ENCODE peak calls at places on chromosomes 6 and 20, in six cellular contexts. A is ovary, S is heart left ventricle, Y is A673, Z is tibial artery, C is breast epithelium. D is an unnamed sample.

GRCh38 chr6:150255840-150256239 is 113.0 kb upstream of the IYD start:
- DNase-seq in A (no peak), S (no peak), Y (no peak), Z (no peak), C (no peak), D (no peak)

GRCh38 chr6:170405311-170405975 is 98.9 kb downstream of the FAM120B start:
- DNase-seq in A (no peak), S (no peak), Y (no peak), Z (no peak), C (no peak), D (no peak)

GRCh38 chr6:86045038-86045437 is 402.4 kb upstream of the SYNCRIP start:
- DNase-seq in A (no peak), S (no peak), Y (no peak), Z (no peak), C (no peak), D (no peak)

GRCh38 chr6:33628401-33628964 is 7.4 kb downstream of the ITPR3 start:
- DNase-seq in A (no peak), S (no peak), Y (no peak), Z (peak; percentile 38), C (no peak), D (no peak)

GRCh38 chr6:72622094-72622540 is 253 bp downstream of the KCNQ5 start:
- DNase-seq in A (no peak), S (no peak), Y (peak; percentile 80), Z (peak; percentile 70), C (no peak), D (no peak)

GRCh38 chr6:8082954-8083858 is 19.0 kb upstream of the BLOC1S5 start:
- DNase-seq in A (no peak), S (no peak), Y (peak; percentile 82), Z (no peak), C (no peak), D (no peak)

GRCh38 chr20:58839474-58839874 is 11.2 kb downstream of the GNAS-AS1 start:
- DNase-seq in A (no peak), S (no peak), Y (peak; percentile 45), Z (peak; percentile 54), C (no peak), D (no peak)

GRCh38 chr20:24792641-24793495 is 156.2 kb upstream of the CST7 start:
- DNase-seq in A (no peak), S (no peak), Y (peak; percentile 33), Z (no peak), C (no peak), D (no peak)

DNA sequence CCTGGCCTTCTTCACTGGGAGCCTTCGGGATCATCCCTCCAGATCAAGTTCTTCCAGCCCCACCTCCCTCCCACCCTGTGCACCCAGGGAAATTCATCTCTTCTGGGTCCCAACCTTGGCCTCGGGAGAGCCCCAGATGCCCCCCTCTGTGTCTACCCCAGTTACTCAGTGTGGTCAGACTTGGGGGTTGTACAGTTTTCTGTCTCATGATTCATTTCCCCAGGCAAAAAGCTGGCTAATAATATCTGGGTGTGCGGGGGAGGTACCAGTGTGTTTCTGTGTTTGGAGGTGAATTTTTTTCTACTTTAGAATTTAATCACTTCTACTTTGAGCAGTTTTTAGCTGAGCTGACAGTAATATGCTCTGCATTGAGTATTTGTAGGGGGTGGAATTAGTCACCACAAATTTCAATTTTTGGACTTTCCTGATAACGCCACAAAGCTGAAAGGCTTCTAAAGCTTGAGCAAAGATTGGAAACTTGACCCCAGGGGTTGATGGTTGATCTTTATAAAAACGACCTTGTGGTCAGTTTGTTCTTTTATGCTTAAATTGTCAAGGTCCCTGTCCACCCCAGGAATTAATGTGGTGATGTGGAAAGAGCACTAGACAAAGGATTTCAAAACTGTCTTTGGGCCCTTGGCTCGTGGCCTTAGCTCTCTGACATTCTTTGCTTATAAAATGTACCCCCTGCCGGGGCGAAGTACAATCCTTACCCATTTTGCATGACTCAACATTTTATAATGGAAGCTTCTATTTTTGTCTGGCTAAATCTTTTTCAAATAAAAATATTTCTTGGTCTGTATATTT is 284.7 kb upstream of the TAB2 start:
- DNase-seq in A (peak; percentile 63), S (no peak), Y (peak; percentile 56), Z (no peak), C (no peak), D (no peak)
- TF ChIP-seq CTCF in A (no peak), S (no peak), Y (no peak), Z (no peak), C (no peak), D (no peak)

GRCh38 chr6:44188819-44189218 is 27.9 kb upstream of the MYMX start:
- DNase-seq in A (no peak), S (no peak), Y (no peak), Z (no peak), C (no peak), D (no peak)
- H3K27ac ChIP-seq in A (no peak overlapping the region), S (no peak overlapping the region), Y (no peak overlapping the region), Z (no peak overlapping the region), C (no peak overlapping the region), D (no peak overlapping the region)

DNA sequence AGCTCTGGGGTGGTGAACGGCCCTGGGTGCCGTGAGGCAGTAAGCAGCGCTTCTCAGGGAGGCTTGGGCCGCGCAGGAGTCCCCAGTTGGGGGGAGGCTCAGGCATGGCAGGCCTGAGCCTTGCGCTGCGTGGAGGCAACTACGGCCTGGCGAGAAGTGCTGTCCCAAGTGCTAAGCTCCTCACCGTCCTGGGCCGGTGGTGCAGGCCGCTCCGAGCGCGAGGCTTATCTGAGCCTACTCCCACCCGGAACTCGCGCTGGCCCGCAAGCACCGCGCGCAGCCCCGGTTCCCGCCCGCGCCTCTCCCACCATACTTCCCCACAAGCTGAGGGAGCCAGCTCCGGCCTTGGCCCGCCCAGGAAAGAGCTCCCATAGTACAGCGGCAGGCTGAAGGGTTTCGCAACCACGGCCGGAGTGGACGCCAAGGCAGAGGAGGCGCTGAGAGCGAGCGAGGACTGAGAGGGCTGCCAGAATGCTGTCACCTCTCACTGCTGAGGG is 1.8 kb upstream of the WRNIP1 start:
- DNase-seq in A (peak; percentile 36), S (peak; percentile 55), Y (no peak), Z (no peak), C (no peak), D (no peak)
- H3K4me3 ChIP-seq in A (no peak overlapping the region), S (no peak overlapping the region), Y (peak overlapping the region; percentile 58), Z (no peak overlapping the region), C (no peak overlapping the region), D (no peak overlapping the region)

GRCh38 chr20:38202153-38202981 is 37.3 kb upstream of the TGM2 start:
- DNase-seq in A (no peak), S (no peak), Y (no peak), Z (no peak), C (no peak), D (no peak)

GRCh38 chr20:38208088-38208487 is 43.0 kb upstream of the TGM2 start:
- DNase-seq in A (no peak), S (no peak), Y (no peak), Z (peak; percentile 51), C (no peak), D (no peak)

GRCh38 chr20:38203337-38204003 is 38.4 kb upstream of the TGM2 start:
- DNase-seq in A (no peak), S (no peak), Y (no peak), Z (no peak), C (no peak), D (no peak)

GRCh38 chr20:38202982-38203293 is 37.9 kb upstream of the TGM2 start:
- DNase-seq in A (no peak), S (no peak), Y (no peak), Z (no peak), C (no peak), D (no peak)

GRCh38 chr20:38204936-38205435 is 39.9 kb upstream of the TGM2 start:
- DNase-seq in A (no peak), S (no peak), Y (no peak), Z (no peak), C (no peak), D (no peak)
- TF ChIP-seq CTCF in A (no peak), S (no peak), Y (no peak), Z (no peak), C (no peak), D (no peak)

GRCh38 chr6:37742401-37742760 is 44.7 kb upstream of the MDGA1 start:
- DNase-seq in A (no peak), S (no peak), Y (no peak), Z (no peak), C (no peak), D (no peak)
- H3K27ac ChIP-seq in A (no peak overlapping the region), S (no peak overlapping the region), Y (no peak overlapping the region), Z (no peak overlapping the region), C (no peak overlapping the region), D (no peak overlapping the region)

DNA sequence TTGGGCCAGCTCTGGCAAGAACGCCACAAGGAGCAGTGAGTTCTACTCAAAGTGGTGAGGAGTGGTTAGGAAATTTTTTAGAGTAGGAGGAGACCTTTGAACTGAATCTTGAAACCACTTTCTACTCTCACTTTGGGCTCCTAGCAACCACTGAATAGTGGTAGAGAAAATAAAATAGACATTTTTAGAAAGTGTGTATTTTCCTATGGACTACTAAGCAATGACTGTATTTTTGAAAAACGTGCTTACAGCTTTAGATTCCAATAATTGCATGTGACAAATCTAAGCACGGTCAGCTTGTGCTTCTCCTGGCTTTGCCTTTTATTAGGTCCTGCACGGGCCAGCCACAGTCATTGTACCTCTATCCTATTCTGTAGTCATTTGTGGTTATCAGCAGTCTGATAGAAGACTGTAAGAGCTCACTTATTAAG is 8.7 kb upstream of the IFNGR1 start:
- DNase-seq in A (no peak), S (no peak), Y (no peak), Z (no peak), C (no peak), D (no peak)
- H3K4me3 ChIP-seq in A (no peak overlapping the region), S (no peak overlapping the region), Y (no peak overlapping the region), Z (no peak overlapping the region), C (no peak overlapping the region), D (no peak overlapping the region)

GRCh38 chr20:7161690-7162089 is 394.2 kb downstream of the BMP2 start:
- DNase-seq in A (no peak), S (no peak), Y (peak; percentile 2), Z (no peak), C (no peak), D (no peak)
- TF ChIP-seq CTCF in A (no peak), S (peak; percentile 38), Y (peak; percentile 36), Z (no peak), C (no peak), D (peak; percentile 9)

GRCh38 chr6:43970913-43971775 is 156.1 kb downstream of the MRPL14 start:
- DNase-seq in A (peak; percentile 30), S (peak; percentile 54), Y (no peak), Z (no peak), C (peak; percentile 87), D (no peak)
- H3K27ac ChIP-seq in A (no peak overlapping the region), S (peak overlapping the region; percentile 74), Y (no peak overlapping the region), Z (no peak overlapping the region), C (peak overlapping the region; percentile 79), D (no peak overlapping the region)

DNA sequence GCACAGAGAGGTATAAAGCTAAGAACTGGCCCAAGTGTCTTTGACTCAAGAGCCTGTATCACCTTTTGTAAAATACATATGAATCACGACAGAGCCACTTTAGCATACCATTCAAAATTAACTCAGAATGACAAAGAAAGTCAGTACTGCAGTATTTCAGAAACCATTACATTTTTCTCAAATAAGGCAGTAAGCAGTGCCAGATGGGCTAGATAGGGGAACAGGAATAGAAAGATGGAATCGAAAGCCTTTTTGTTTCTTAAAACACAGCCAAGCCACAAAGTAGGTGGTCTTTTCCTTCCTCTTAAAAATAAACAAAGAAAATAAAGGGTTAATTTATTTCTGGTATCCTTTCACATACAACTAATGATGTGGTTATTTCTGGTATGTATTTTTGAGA is 10.3 kb downstream of the CLDN20 start:
- DNase-seq in A (no peak), S (no peak), Y (no peak), Z (no peak), C (no peak), D (no peak)
- H3K4me3 ChIP-seq in A (no peak overlapping the region), S (no peak overlapping the region), Y (no peak overlapping the region), Z (no peak overlapping the region), C (no peak overlapping the region), D (no peak overlapping the region)